ENCODE peak calls at places on chromosomes 16 and 17, in ten cellular contexts. A, I, V, S, W, L, Q, Z, C and R are unnamed samples.

GRCh38 chr16:29943846-29944669 is 17.8 kb upstream of the TMEM219 start:
- DNase-seq in Z (peak; percentile 67), C (no peak), Q (peak; percentile 84), S (peak; percentile 22), W (peak; percentile 96), A (no peak), I (no peak), V (peak; percentile 99), L (no peak), R (no peak)

GRCh38 chr16:74667215-74667765 is 613 bp upstream of the RFWD3 start:
- DNase-seq in Q (peak; percentile 51), W (peak; percentile 50), I (no peak), A (no peak), L (no peak), C (peak; percentile 26), S (no peak), V (no peak), Z (no peak), R (peak; percentile 5)

GRCh38 chr16:17775061-17775460 is 304.3 kb upstream of the XYLT1 start:
- DNase-seq in W (no peak), Z (no peak), A (no peak), S (no peak), V (no peak), Q (no peak), L (no peak), I (no peak), C (no peak), R (no peak)

GRCh38 chr17:55563363-55563762 is 52.1 kb upstream of the SMIM36 start:
- DNase-seq in C (no peak), V (no peak), Q (no peak), S (no peak), Z (no peak), I (no peak), A (no peak), L (no peak), W (no peak), R (no peak)

GRCh38 chr16:2015947-2016208 is 3.7 kb upstream of the NPW start:
- DNase-seq in Q (no peak), Z (no peak), I (no peak), C (no peak), A (no peak), L (no peak), W (no peak), V (no peak), S (no peak), R (no peak)

GRCh38 chr17:30256756-30257506 is 21.4 kb upstream of the SLC6A4 start:
- DNase-seq in Q (no peak), I (no peak), S (no peak), C (no peak), A (no peak), L (no peak), Z (no peak), V (peak; percentile 38), W (no peak), R (no peak)

GRCh38 chr16:11329891-11330290 is 15.4 kb upstream of the RMI2 start:
- DNase-seq in I (no peak), A (no peak), Z (no peak), W (no peak), L (no peak), C (no peak), V (no peak), S (no peak), Q (no peak), R (no peak)

GRCh38 chr16:84732674-84733352 is 33.0 kb downstream of the USP10 start:
- DNase-seq in L (no peak), W (no peak), I (no peak), S (no peak), A (no peak), C (no peak), V (no peak), Q (peak; percentile 64), Z (no peak), R (no peak)

GRCh38 chr17:18981642-18982424 is 22.7 kb downstream of the FAM83G start:
- DNase-seq in V (no peak), Z (no peak), L (no peak), Q (peak; percentile 94), W (peak; percentile 92), C (no peak), I (no peak), A (no peak), S (no peak), R (no peak)

GRCh38 chr16:67294927-67295326 is 15.6 kb downstream of the PLEKHG4 start:
- DNase-seq in A (no peak), C (no peak), I (no peak), W (no peak), V (peak; percentile 47), Z (no peak), S (no peak), L (no peak), Q (no peak), R (no peak)

GRCh38 chr17:3982541-3983017 is 18.3 kb upstream of the ATP2A3 start:
- DNase-seq in Q (no peak), W (no peak), Z (no peak), I (no peak), V (no peak), C (no peak), L (no peak), A (no peak), S (no peak), R (no peak)

GRCh38 chr16:89122322-89122831 is 28.7 kb downstream of the ACSF3 start:
- DNase-seq in V (no peak), S (peak; percentile 52), Z (no peak), W (no peak), I (no peak), L (no peak), Q (peak; percentile 84), A (no peak), C (peak; percentile 78), R (peak; percentile 60)

GRCh38 chr16:53950677-53951076 is 246.7 kb downstream of the FTO start:
- DNase-seq in W (no peak), Z (no peak), L (no peak), V (no peak), A (no peak), S (peak; percentile 92), I (no peak), Q (no peak), C (no peak), R (no peak)

GRCh38 chr17:57195790-57196460 is 60.4 kb upstream of the MSI2 start:
- DNase-seq in Z (no peak), I (no peak), Q (no peak), V (no peak), W (no peak), C (no peak), L (no peak), A (no peak), S (no peak), R (no peak)

GRCh38 chr17:9432121-9432866 is 143.3 kb downstream of the STX8 start:
- DNase-seq in W (no peak), L (no peak), Z (no peak), A (no peak), C (no peak), Q (no peak), V (no peak), I (no peak), S (no peak), R (no peak)

GRCh38 chr17:45676695-45677094 is 107.4 kb upstream of the CRHR1 start:
- DNase-seq in Z (no peak), L (no peak), Q (no peak), I (no peak), C (no peak), A (no peak), W (no peak), V (no peak), S (no peak), R (no peak)

GRCh38 chr16:14449790-14450463 is 180.1 kb downstream of the PARN start:
- DNase-seq in Z (no peak), A (no peak), I (no peak), S (no peak), L (no peak), W (no peak), Q (no peak), C (no peak), V (no peak), R (no peak)

GRCh38 chr17:218711-219110 is 37.3 kb upstream of the DOC2B start:
- DNase-seq in Q (no peak), Z (no peak), C (no peak), L (no peak), A (no peak), S (no peak), V (no peak), W (no peak), I (no peak), R (no peak)

GRCh38 chr17:7589204-7589868 is 558 bp downstream of the SOX15 start:
- DNase-seq in S (peak; percentile 91), W (peak; percentile 84), C (peak; percentile 10), Q (peak; percentile 82), L (peak; percentile 76), I (no peak), Z (peak; percentile 20), V (no peak), A (no peak), R (peak; percentile 48)

GRCh38 chr17:76076765-76077581 is 2.0 kb upstream of the ZACN start:
- DNase-seq in S (no peak), Q (no peak), L (no peak), V (no peak), W (no peak), I (no peak), Z (no peak), C (no peak), A (no peak), R (peak; percentile 40)

GRCh38 chr16:89613954-89614459 is 565 bp downstream of the DPEP1 start:
- DNase-seq in S (no peak), Q (no peak), Z (no peak), V (no peak), A (no peak), L (no peak), I (no peak), C (no peak), W (no peak), R (no peak)

GRCh38 chr16:14199199-14199598 is 128.1 kb downstream of the MRTFB start:
- DNase-seq in Z (no peak), W (no peak), C (no peak), V (no peak), A (no peak), S (no peak), L (no peak), Q (no peak), I (no peak), R (no peak)

GRCh38 chr16:84654238-84654637 is 5.9 kb downstream of the KLHL36 start:
- DNase-seq in I (no peak), C (no peak), V (no peak), A (no peak), Q (no peak), L (no peak), Z (no peak), W (no peak), S (no peak), R (no peak)

GRCh38 chr17:41545829-41546410 is 17.8 kb upstream of the KRT19 start:
- DNase-seq in Q (no peak), W (no peak), C (no peak), A (no peak), S (no peak), I (no peak), V (no peak), Z (no peak), L (no peak), R (no peak)

GRCh38 chr16:50038756-50039529 is 13.9 kb downstream of the CNEP1R1 start:
- DNase-seq in Z (no peak), A (peak; percentile 49), L (no peak), I (no peak), S (no peak), W (no peak), Q (peak; percentile 74), V (no peak), C (no peak), R (no peak)

GRCh38 chr17:62670202-62670821 is 42.8 kb downstream of the MRC2 start:
- DNase-seq in Q (no peak), L (no peak), A (no peak), C (no peak), I (no peak), Z (no peak), S (peak; percentile 73), V (no peak), W (no peak), R (no peak)

GRCh38 chr17:36204724-36205500 is 6.0 kb upstream of the CCL4L2 start:
- DNase-seq in Q (no peak), I (peak; percentile 39), S (no peak), W (no peak), Z (no peak), A (no peak), V (no peak), L (no peak), C (no peak), R (no peak)

GRCh38 chr17:72342582-72343527 is 222.0 kb downstream of the SOX9 start:
- DNase-seq in Q (no peak), C (no peak), W (peak; percentile 69), Z (peak; percentile 19), V (no peak), I (no peak), A (no peak), L (peak; percentile 42), S (no peak), R (no peak)